ENCODE peak calls at places on chromosomes 1 and 21, in ten cellular contexts. F is choroid plexus epithelial cell; L is HCT116; Z is RWPE1; P is lower lobe of right lung; E is NCI-H1105 treated with DMSO at 0.1 percent for 48 hours; N is stimulated activated CD4-positive, alpha-beta T cell treated with anti-CD3 and anti-CD28 coated beads, Interleukin-4, amount 100 ng/mL, for 1 hour; U is glutamatergic neuron; K is fibroblast of the conjunctiva; H is activated T-helper 1 cell treated with Interleukin-2 at 50 U/mL for 16 hours. C is an unnamed sample.

GRCh38 chr1:85109475-85109874 is 61.2 kb upstream of the MCOLN3 start:
- DNase-seq in F (peak), L (peak), Z (peak), P (peak), E (peak), N (peak), U (peak), K (peak), H (peak), C (peak)

GRCh38 chr1:117674521-117675400 is 68.9 kb downstream of the TENT5C start:
- DNase-seq in F (peak), L (no peak), Z (no peak), P (no peak), E (no peak), N (peak), U (no peak), K (no peak), H (peak), C (no peak)

GRCh38 chr1:199273837-199274379 is 635.1 kb downstream of the PTPRC start:
- DNase-seq in F (peak), L (no peak), Z (peak), P (no peak), E (peak), N (no peak), U (no peak), K (no peak), H (no peak), C (peak)

GRCh38 chr1:84298336-84298687 is 3.2 kb upstream of the SAMD13 start:
- DNase-seq in F (peak), L (no peak), Z (peak), P (peak), E (no peak), N (peak), U (peak), K (no peak), H (peak), C (peak)

GRCh38 chr1:40820251-40820797 is 36.7 kb downstream of the KCNQ4 start:
- DNase-seq in F (no peak), L (no peak), Z (no peak), P (no peak), E (no peak), N (no peak), U (no peak), K (no peak), H (no peak), C (no peak)

GRCh38 chr1:58862728-58863385 is 79.0 kb upstream of the JUN start:
- DNase-seq in F (peak), L (no peak), Z (no peak), P (no peak), E (no peak), N (no peak), U (no peak), K (no peak), H (no peak), C (no peak)

GRCh38 chr1:25644962-25645361 is 28.4 kb downstream of the MAN1C1 start:
- DNase-seq in F (no peak), L (no peak), Z (no peak), P (no peak), E (no peak), N (no peak), U (no peak), K (no peak), H (no peak), C (no peak)

GRCh38 chr1:234617135-234617985 is 7.4 kb upstream of the IRF2BP2 start:
- DNase-seq in F (peak), L (no peak), Z (no peak), P (no peak), E (no peak), N (no peak), U (no peak), K (no peak), H (no peak), C (no peak)

GRCh38 chr1:174982971-174983689 is 16.6 kb upstream of the CACYBP start:
- DNase-seq in F (peak), L (peak), Z (peak), P (no peak), E (peak), N (no peak), U (no peak), K (no peak), H (no peak), C (no peak)

GRCh38 chr1:36085126-36085525 is 1.2 kb downstream of the TEKT2 start:
- DNase-seq in F (no peak), L (no peak), Z (no peak), P (no peak), E (no peak), N (no peak), U (no peak), K (no peak), H (no peak), C (no peak)

GRCh38 chr1:237769916-237770315 is 120.8 kb downstream of the ZP4 start:
- DNase-seq in F (no peak), L (no peak), Z (no peak), P (no peak), E (no peak), N (no peak), U (no peak), K (no peak), H (no peak), C (no peak)

GRCh38 chr21:46097826-46098286 is at the start of gene COL6A2:
- DNase-seq in F (peak), L (no peak), Z (peak), P (peak), E (peak), N (peak), U (peak), K (no peak), H (peak), C (peak)

GRCh38 chr1:15409400-15410222 is at the start of gene EFHD2:
- DNase-seq in F (peak), L (no peak), Z (peak), P (peak), E (peak), N (peak), U (peak), K (peak), H (peak), C (peak)

GRCh38 chr1:9601942-9602793 is 13.5 kb downstream of the TMEM201 start:
- DNase-seq in F (no peak), L (no peak), Z (no peak), P (no peak), E (no peak), N (no peak), U (no peak), K (no peak), H (no peak), C (peak)

GRCh38 chr1:185886046-185886445 is 151.9 kb downstream of the HMCN1 start:
- DNase-seq in F (no peak), L (no peak), Z (no peak), P (no peak), E (no peak), N (no peak), U (no peak), K (no peak), H (no peak), C (no peak)

GRCh38 chr1:184810735-184811316 is 56.2 kb upstream of the EDEM3 start:
- DNase-seq in F (no peak), L (no peak), Z (no peak), P (no peak), E (no peak), N (no peak), U (no peak), K (no peak), H (no peak), C (no peak)

GRCh38 chr1:21594935-21595897 is 73.9 kb downstream of the RAP1GAP start:
- DNase-seq in F (peak), L (peak), Z (peak), P (peak), E (no peak), N (peak), U (peak), K (peak), H (no peak), C (no peak)

GRCh38 chr1:27577504-27578188 is 26.3 kb downstream of the AHDC1 start:
- DNase-seq in F (no peak), L (no peak), Z (no peak), P (no peak), E (peak), N (no peak), U (no peak), K (no peak), H (no peak), C (no peak)

GRCh38 chr1:165842363-165843129 is 15.1 kb downstream of the UCK2 start:
- DNase-seq in F (peak), L (no peak), Z (no peak), P (no peak), E (peak), N (no peak), U (no peak), K (no peak), H (no peak), C (no peak)

GRCh38 chr1:40866408-40866788 is 4.2 kb upstream of the CITED4 start:
- DNase-seq in F (peak), L (no peak), Z (no peak), P (no peak), E (no peak), N (no peak), U (no peak), K (no peak), H (no peak), C (no peak)

GRCh38 chr1:84006574-84006973 is 7.6 kb upstream of the TTLL7 start:
- DNase-seq in F (no peak), L (no peak), Z (no peak), P (no peak), E (no peak), N (no peak), U (no peak), K (no peak), H (no peak), C (no peak)

GRCh38 chr1:116498789-116499628 is 71.8 kb downstream of the CD58 start:
- DNase-seq in F (peak), L (peak), Z (peak), P (no peak), E (peak), N (peak), U (peak), K (peak), H (no peak), C (peak)

GRCh38 chr1:52352690-52353089 is 13.3 kb downstream of the CC2D1B start:
- DNase-seq in F (no peak), L (no peak), Z (no peak), P (no peak), E (no peak), N (no peak), U (no peak), K (no peak), H (no peak), C (no peak)

GRCh38 chr1:159826436-159827101 is at the start of gene SLAMF8:
- DNase-seq in F (no peak), L (no peak), Z (no peak), P (peak), E (no peak), N (peak), U (no peak), K (no peak), H (peak), C (no peak)

GRCh38 chr1:185238447-185238846 is 78.6 kb downstream of the IVNS1ABP start:
- DNase-seq in F (peak), L (peak), Z (peak), P (no peak), E (no peak), N (no peak), U (no peak), K (peak), H (no peak), C (no peak)

GRCh38 chr21:29133796-29134195 is 3.4 kb downstream of the MAP3K7CL start:
- DNase-seq in F (peak), L (no peak), Z (no peak), P (no peak), E (no peak), N (no peak), U (no peak), K (no peak), H (no peak), C (no peak)

GRCh38 chr1:115705085-115706008 is 63.2 kb downstream of the CASQ2 start:
- DNase-seq in F (no peak), L (no peak), Z (peak), P (no peak), E (no peak), N (no peak), U (no peak), K (no peak), H (no peak), C (no peak)

GRCh38 chr1:5444365-5444890 is 547.8 kb downstream of the NPHP4 start:
- DNase-seq in F (no peak), L (no peak), Z (no peak), P (no peak), E (peak), N (no peak), U (no peak), K (no peak), H (no peak), C (no peak)

GRCh38 chr1:156821801-156822200 is 5.2 kb upstream of the SH2D2A start:
- DNase-seq in F (peak), L (no peak), Z (no peak), P (no peak), E (no peak), N (no peak), U (no peak), K (no peak), H (no peak), C (peak)

GRCh38 chr1:94648225-94649007 is 106.9 kb upstream of the F3 start:
- DNase-seq in F (peak), L (no peak), Z (peak), P (peak), E (no peak), N (no peak), U (no peak), K (peak), H (no peak), C (peak)

GRCh38 chr1:153663211-153663610 is 4.7 kb downstream of the SNAPIN start:
- DNase-seq in F (peak), L (no peak), Z (no peak), P (no peak), E (no peak), N (no peak), U (no peak), K (no peak), H (no peak), C (no peak)

GRCh38 chr1:224747578-224747977 is 131.5 kb downstream of the CNIH3 start:
- DNase-seq in F (peak), L (no peak), Z (peak), P (no peak), E (peak), N (peak), U (no peak), K (no peak), H (no peak), C (no peak)

C was measured in kidney.